ENCODE peak calls at places on chromosomes 11 and 22, in five cellular contexts. V is K562, A is esophagus muscularis mucosa, J is transverse colon, Y is ovary. N is an unnamed sample.

GRCh38 chr11:77705195-77705876 is 67.7 kb upstream of the CLNS1A start:
- DNase-seq in V (peak), A (no peak), J (no peak), Y (no peak), N (no peak)

GRCh38 chr11:112343368-112344039 is 82.8 kb upstream of the PLET1 start:
- DNase-seq in V (no peak), A (no peak), J (no peak), Y (no peak), N (no peak)

GRCh38 chr11:47992959-47993820 is 12.8 kb downstream of the PTPRJ start:
- DNase-seq in V (peak), A (no peak), J (peak), Y (no peak), N (no peak)

GRCh38 chr22:44436656-44437492 is 61.2 kb downstream of the RTL6 start:
- DNase-seq in V (no peak), A (no peak), J (no peak), Y (no peak), N (peak)

GRCh38 chr22:46652081-46652929 is 32.1 kb downstream of the GRAMD4 start:
- DNase-seq in V (peak), A (no peak), J (peak), Y (no peak), N (no peak)

GRCh38 chr11:111327908-111328624 is 29.7 kb downstream of the POU2AF3 start:
- DNase-seq in V (no peak), A (no peak), J (no peak), Y (no peak), N (peak)

GRCh38 chr11:45927684-45928413 is 5.4 kb downstream of the LARGE2 start:
- DNase-seq in V (no peak), A (no peak), J (no peak), Y (no peak), N (peak)

GRCh38 chr22:37519268-37520195 is at the start of gene CARD10:
- DNase-seq in V (peak), A (no peak), J (peak), Y (no peak), N (no peak)

GRCh38 chr22:49150801-49151221 is 676.9 kb downstream of the BRD1 start:
- DNase-seq in V (no peak), A (no peak), J (no peak), Y (no peak), N (no peak)

GRCh38 chr22:50627452-50627913 is 469 bp downstream of the ARSA start:
- DNase-seq in V (peak), A (no peak), J (peak), Y (no peak), N (peak)

GRCh38 chr22:43436536-43437267 is 24.9 kb downstream of the MPPED1 start:
- DNase-seq in V (no peak), A (no peak), J (no peak), Y (no peak), N (no peak)

GRCh38 chr11:96090711-96091110 is 166.8 kb upstream of the MTMR2 start:
- DNase-seq in V (no peak), A (no peak), J (no peak), Y (no peak), N (no peak)

GRCh38 chr11:64742940-64743590 is 877 bp downstream of the RASGRP2 start:
- DNase-seq in V (peak), A (no peak), J (peak), Y (peak), N (peak)

GRCh38 chr11:35250631-35251030 is 111.7 kb downstream of the CD44 start:
- DNase-seq in V (no peak), A (no peak), J (no peak), Y (no peak), N (no peak)

GRCh38 chr11:57444362-57445074 is 15.8 kb upstream of the RTN4RL2 start:
- DNase-seq in V (no peak), A (no peak), J (no peak), Y (no peak), N (no peak)

GRCh38 chr11:57798905-57799559 is 37.4 kb downstream of the CTNND1 start:
- DNase-seq in V (peak), A (no peak), J (peak), Y (no peak), N (no peak)

GRCh38 chr22:19904174-19904856 is 37.3 kb upstream of the COMT start:
- DNase-seq in V (no peak), A (no peak), J (no peak), Y (no peak), N (no peak)

GRCh38 chr11:114610984-114611944 is 15.7 kb upstream of the NXPE4 start:
- DNase-seq in V (no peak), A (peak), J (no peak), Y (no peak), N (no peak)

GRCh38 chr11:13868710-13869403 is 93.7 kb upstream of the SPON1 start:
- DNase-seq in V (no peak), A (no peak), J (no peak), Y (no peak), N (no peak)

GRCh38 chr11:102566112-102566511 is 35.6 kb upstream of the MMP7 start:
- DNase-seq in V (no peak), A (no peak), J (no peak), Y (no peak), N (no peak)

GRCh38 chr22:49964493-49965290 is 4.1 kb downstream of the PIM3 start:
- DNase-seq in V (no peak), A (no peak), J (peak), Y (peak), N (peak)

GRCh38 chr11:21893468-21893867 is 299.4 kb upstream of the ANO5 start:
- DNase-seq in V (no peak), A (no peak), J (no peak), Y (no peak), N (no peak)

GRCh38 chr22:30875481-30876215 is 92.9 kb downstream of the MORC2 start:
- DNase-seq in V (no peak), A (no peak), J (no peak), Y (no peak), N (peak)

GRCh38 chr22:26470807-26471206 is 12.8 kb downstream of the HPS4 start:
- DNase-seq in V (no peak), A (no peak), J (no peak), Y (no peak), N (no peak)

GRCh38 chr22:26474687-26475086 is 8.9 kb downstream of the HPS4 start:
- DNase-seq in V (no peak), A (no peak), J (no peak), Y (no peak), N (no peak)

GRCh38 chr22:26466196-26466595 is 17.4 kb downstream of the HPS4 start:
- DNase-seq in V (no peak), A (no peak), J (no peak), Y (no peak), N (no peak)

GRCh38 chr22:26476705-26477340 is 6.8 kb downstream of the HPS4 start:
- DNase-seq in V (no peak), A (no peak), J (no peak), Y (no peak), N (no peak)

DNA sequence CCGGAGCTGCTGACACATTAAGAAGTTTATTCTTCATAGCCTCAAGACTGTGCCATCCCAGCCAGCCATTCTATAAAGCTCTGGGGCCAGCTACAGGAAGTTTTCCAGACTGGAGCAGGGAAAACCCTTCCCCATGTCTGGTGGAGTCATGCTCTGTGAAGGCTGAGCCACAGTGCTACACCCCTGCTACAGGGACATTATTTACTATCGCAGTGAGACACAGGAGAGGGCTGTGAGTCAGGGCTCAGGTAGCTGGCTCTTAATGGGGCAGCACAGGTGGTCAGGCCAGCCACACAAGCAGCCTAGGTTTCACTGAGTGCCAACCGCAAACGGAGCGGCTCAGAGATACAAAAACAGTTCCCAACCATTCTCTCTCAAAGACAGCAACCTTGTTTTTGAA is 12.1 kb downstream of the HPS4 start:
- DNase-seq in V (no peak), A (no peak), J (no peak), Y (no peak), N (no peak)
- TF ChIP-seq EP300 in V (no peak), A (no peak), J (no peak), Y (no peak), N (no peak)

GRCh38 chr22:29773233-29773632 is 6.1 kb downstream of the UQCR10 start:
- DNase-seq in V (no peak), A (no peak), J (no peak), Y (no peak), N (no peak)
- H3K27ac ChIP-seq in V (no peak), A (no peak), J (no peak), Y (no peak), N (no peak)

GRCh38 chr11:34194576-34195335 is 89.3 kb downstream of the NAT10 start:
- DNase-seq in V (no peak), A (no peak), J (no peak), Y (no peak), N (no peak)

GRCh38 chr11:34189191-34189590 is 83.8 kb downstream of the NAT10 start:
- DNase-seq in V (no peak), A (no peak), J (no peak), Y (no peak), N (no peak)

GRCh38 chr11:34190192-34191139 is 85.0 kb downstream of the NAT10 start:
- DNase-seq in V (no peak), A (no peak), J (no peak), Y (no peak), N (no peak)

GRCh38 chr11:34192481-34193401 is 87.3 kb downstream of the NAT10 start:
- DNase-seq in V (no peak), A (no peak), J (peak), Y (peak), N (peak)

DNA sequence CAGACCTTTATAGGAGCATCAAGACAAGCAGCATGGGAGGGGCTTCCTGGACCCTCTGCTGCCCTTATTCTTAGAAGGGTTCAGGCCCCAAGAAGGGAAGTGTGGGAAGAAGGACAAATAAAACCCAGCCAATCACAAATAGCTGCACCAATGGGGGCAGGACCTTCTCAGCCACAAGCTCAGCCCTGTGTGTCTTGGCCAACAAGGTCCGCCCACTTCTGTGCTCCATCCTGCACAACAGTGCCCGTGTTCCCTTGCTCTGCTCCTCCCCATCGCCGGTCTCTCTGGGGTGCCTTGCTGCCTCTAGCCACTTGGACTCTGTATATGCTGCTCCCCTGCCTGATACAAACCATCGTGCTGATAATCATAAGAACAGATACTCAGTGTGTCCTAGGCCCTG is 86.2 kb downstream of the NAT10 start:
- DNase-seq in V (peak), A (no peak), J (no peak), Y (no peak), N (no peak)
- TF ChIP-seq EP300 in V (no peak), A (no peak), J (no peak), Y (no peak), N (no peak)

GRCh38 chr11:128603752-128604472 is 16.6 kb upstream of the ETS1 start:
- DNase-seq in V (no peak), A (no peak), J (no peak), Y (no peak), N (no peak)

GRCh38 chr11:128607819-128608218 is 20.5 kb upstream of the ETS1 start:
- DNase-seq in V (no peak), A (no peak), J (no peak), Y (no peak), N (no peak)

GRCh38 chr11:128603003-128603715 is 15.8 kb upstream of the ETS1 start:
- DNase-seq in V (no peak), A (no peak), J (no peak), Y (no peak), N (no peak)

GRCh38 chr11:128608732-128609131 is 21.4 kb upstream of the ETS1 start:
- DNase-seq in V (no peak), A (no peak), J (no peak), Y (no peak), N (no peak)

DNA sequence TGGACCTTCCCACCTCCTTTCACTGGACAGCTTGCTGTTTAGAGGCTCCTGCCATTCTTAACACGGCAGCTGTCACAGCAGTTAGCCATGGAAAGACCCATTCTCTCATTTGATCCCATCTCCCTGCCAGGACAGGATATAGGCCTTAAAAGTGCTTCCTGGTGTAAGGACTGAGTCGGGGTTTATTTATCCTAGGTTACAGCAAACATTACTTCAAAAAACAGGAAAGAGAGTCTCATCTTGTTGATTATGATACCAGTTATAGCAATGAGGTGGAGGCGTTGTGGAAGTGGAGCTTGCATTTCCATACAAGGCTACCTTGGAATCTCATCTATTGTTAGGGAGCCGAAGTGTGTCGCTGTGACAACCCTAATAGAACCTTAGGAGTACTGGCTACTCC is 17.4 kb upstream of the ETS1 start:
- DNase-seq in V (no peak), A (no peak), J (no peak), Y (no peak), N (no peak)
- H3K27ac ChIP-seq in V (no peak), A (no peak), J (no peak), Y (no peak), N (no peak)

N was measured in sigmoid colon.